ENCODE peak calls at places on chromosome 19, in five cellular contexts. T, G, D, N and X are unnamed samples. For H3K4me1, the result is how much of the 10 kb centered on the place peaks cover.

GRCh38 chr19:38975861-38976271 is 324 bp upstream of the FBXO17 start:
- DNase-seq in T (peak), G (peak), D (peak), N (no peak), X (peak)

GRCh38 chr19:18049390-18049789 is 37.3 kb downstream of the IL12RB1 start:
- DNase-seq in T (peak), G (no peak), D (no peak), N (peak), X (no peak)

GRCh38 chr19:28871099-28871725 is 341.7 kb downstream of the UQCRFS1 start:
- DNase-seq in T (no peak), G (no peak), D (no peak), N (no peak), X (no peak)

GRCh38 chr19:14146789-14147216 is 10.4 kb upstream of the ASF1B start:
- DNase-seq in T (peak), G (no peak), D (no peak), N (no peak), X (no peak)

GRCh38 chr19:39923862-39924261 is 10.6 kb downstream of the FCGBP start:
- DNase-seq in T (no peak), G (no peak), D (no peak), N (no peak), X (no peak)

GRCh38 chr19:3658823-3659745 is 32.5 kb upstream of the CACTIN start:
- DNase-seq in T (no peak), G (no peak), D (no peak), N (no peak), X (no peak)

GRCh38 chr19:12786149-12786870 is 5.0 kb upstream of the JUNB start:
- DNase-seq in T (no peak), G (no peak), D (no peak), N (peak), X (no peak)

GRCh38 chr19:4939466-4939865 is 29.4 kb upstream of the KDM4B start:
- DNase-seq in T (no peak), G (no peak), D (no peak), N (no peak), X (no peak)

GRCh38 chr19:48656840-48657474 is 11.0 kb upstream of the CA11 start:
- DNase-seq in T (peak), G (no peak), D (peak), N (peak), X (peak)

GRCh38 chr19:53942001-53942786 is 20.5 kb upstream of the CACNG8 start:
- DNase-seq in T (no peak), G (peak), D (peak), N (no peak), X (peak)

GRCh38 chr19:6613711-6614110 is 22.8 kb upstream of the CD70 start:
- DNase-seq in T (peak), G (no peak), D (no peak), N (no peak), X (no peak)

GRCh38 chr19:29505034-29505824 is 20.6 kb upstream of the VSTM2B start:
- DNase-seq in T (no peak), G (no peak), D (no peak), N (peak), X (peak)

GRCh38 chr19:49427339-49427738 is 2.2 kb downstream of the GFY start:
- DNase-seq in T (no peak), G (no peak), D (no peak), N (no peak), X (no peak)

GRCh38 chr19:46841458-46842083 is 9.1 kb downstream of the AP2S1 start:
- DNase-seq in T (peak), G (no peak), D (no peak), N (no peak), X (no peak)

GRCh38 chr19:19459707-19460251 is 54.3 kb downstream of the GATAD2A start:
- DNase-seq in T (peak), G (no peak), D (no peak), N (peak), X (no peak)

GRCh38 chr19:19459099-19459498 is 53.6 kb downstream of the GATAD2A start:
- DNase-seq in T (peak), G (no peak), D (no peak), N (no peak), X (no peak)

GRCh38 chr19:19457691-19458090 is 52.2 kb downstream of the GATAD2A start:
- DNase-seq in T (no peak), G (no peak), D (no peak), N (peak), X (no peak)

GRCh38 chr19:19460258-19460731 is 54.8 kb downstream of the GATAD2A start:
- DNase-seq in T (no peak), G (no peak), D (no peak), N (peak), X (no peak)

DNA sequence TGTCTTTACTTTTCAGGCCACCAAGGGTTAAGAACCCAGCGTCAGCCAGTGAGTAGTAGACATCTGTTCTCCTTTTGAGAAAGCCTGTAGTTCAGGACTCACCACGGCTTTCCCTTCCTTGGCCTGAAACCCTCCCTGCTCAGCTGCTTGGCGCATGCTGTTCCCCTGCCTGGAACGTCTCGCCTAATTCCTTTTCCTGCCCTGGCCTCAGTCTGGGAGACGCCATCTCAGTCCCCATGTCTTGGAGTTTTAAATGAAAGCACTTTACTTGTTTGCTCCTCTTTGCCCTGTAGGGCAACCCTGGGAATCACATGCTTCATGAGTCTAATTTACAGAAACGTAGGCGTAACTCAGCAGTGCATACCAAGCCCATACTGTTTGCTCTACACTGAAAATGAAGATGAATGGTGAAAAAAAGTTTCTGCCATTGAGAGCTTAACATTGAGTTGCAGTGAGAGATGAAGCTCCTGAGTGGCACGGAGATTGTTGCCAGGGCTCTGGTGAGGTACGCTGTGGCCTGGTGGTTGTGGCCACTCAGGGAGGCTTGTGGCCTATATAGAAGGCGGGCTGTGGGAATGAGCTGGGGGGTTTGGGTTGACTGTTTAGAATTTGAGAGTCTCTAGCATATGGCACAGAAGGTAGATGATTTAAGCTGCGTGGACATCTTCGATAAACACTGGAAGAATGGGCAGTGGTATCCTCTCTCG is 52.8 kb downstream of the GATAD2A start:
- DNase-seq in T (no peak), G (no peak), D (no peak), N (peak), X (no peak)
- H3K4me1 ChIP-seq in T (under half), G (under half), D (under half), N (half or more), X (under half)

GRCh38 chr19:33552191-33552927 is 30.8 kb upstream of the PEPD start:
- DNase-seq in T (no peak), G (no peak), D (no peak), N (no peak), X (no peak)

GRCh38 chr19:33552928-33553279 is 31.3 kb upstream of the PEPD start:
- DNase-seq in T (no peak), G (no peak), D (no peak), N (no peak), X (no peak)

GRCh38 chr19:33553530-33554310 is 32.1 kb upstream of the PEPD start:
- DNase-seq in T (no peak), G (no peak), D (no peak), N (no peak), X (no peak)

GRCh38 chr19:33550741-33551140 is 29.1 kb upstream of the PEPD start:
- DNase-seq in T (no peak), G (no peak), D (no peak), N (no peak), X (no peak)

GRCh38 chr19:33551676-33552075 is 30.1 kb upstream of the PEPD start:
- DNase-seq in T (no peak), G (no peak), D (no peak), N (no peak), X (no peak)
- H3K4me1 ChIP-seq in T (under half), G (under half), D (under half), N (under half), X (under half)

DNA sequence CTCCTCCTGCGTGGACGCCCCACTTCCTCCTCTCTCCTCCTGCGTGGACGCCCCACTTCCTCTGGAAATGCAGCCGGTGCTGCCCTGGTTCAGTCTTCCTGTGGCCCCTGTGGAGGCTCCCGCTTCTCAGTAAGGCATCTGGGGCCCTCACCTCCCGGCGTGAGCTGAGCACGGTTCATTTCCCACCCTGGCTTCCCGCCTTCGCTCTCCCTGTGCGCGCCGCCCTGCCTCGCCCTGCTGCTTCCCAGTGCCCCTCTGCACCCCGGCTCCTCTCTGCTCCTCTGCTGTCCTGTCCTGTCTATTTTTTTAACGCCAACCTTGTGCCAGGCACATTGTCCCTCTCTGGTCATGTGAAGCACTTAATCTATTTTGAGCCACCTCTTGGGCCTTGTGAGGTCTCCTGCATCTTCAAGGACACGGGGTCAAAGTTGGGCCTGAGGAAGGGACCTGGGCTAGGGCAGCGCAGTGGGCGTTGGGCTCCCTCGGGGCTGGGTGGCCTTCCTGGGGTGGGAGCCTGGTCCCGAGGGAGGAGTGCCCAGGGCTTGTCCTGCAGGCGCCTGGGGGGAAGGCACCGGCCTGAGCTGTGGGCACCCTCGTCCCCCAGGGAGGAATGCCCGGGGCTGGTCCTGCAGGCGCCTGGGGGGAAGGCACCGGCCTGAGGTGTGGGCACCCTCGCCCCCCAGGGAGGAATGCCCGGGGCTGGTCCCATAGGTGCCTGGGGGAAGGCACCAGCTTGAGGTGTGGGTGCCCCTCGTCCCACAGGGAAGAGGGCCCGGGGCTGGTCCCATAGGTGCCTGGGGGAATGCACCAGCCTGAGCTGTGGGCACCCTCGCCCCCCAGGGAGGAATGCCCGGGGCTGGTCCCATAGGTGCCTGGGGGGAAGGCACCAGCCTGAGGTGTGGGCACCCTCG is 13.0 kb downstream of the HCN2 start:
- DNase-seq in T (no peak), G (no peak), D (no peak), N (no peak), X (no peak)
- H3K4me1 ChIP-seq in T (under half), G (under half), D (under half), N (under half), X (under half)

GRCh38 chr19:45512881-45513483 is 5.7 kb downstream of the VASP start:
- DNase-seq in T (no peak), G (no peak), D (no peak), N (peak), X (no peak)
- H3K4me1 ChIP-seq in T (under half), G (half or more), D (under half), N (half or more), X (under half)

DNA sequence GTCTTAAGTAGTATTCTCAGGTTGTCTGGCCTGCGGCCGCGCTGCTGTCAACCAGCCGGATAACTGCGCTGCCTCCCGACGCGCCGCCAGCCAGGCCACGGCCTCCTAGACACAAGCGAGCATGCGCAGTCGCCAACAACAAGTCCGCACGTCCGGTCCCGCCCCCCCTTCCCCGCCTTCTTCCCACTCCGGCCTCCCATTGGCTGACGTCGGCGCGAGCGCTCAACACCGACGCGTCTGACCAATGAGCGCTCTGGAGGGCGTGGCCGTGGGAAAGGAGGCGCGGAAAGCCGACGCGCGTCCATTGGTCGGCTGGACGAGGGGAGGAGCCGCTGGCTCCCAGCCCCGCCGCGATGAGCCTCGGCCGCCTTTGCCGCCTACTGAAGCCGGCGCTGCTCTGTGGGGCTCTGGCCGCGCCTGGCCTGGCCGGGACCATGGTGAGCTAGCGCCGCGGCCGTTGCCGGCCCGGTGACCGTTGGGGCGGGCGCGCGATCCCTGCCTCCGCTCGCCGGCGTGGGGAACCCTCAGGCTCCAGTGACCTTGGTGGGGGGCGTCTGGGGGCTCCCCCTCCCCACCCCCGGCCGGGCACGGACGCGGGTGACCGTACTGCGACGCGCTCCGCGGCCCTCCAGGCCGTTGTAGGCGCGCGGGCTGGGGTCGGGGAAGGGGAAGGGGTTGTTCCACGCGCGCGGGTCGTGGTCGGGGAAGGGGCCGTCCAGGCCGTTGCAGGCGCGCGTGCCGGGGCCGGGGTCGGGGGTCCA is at the start of gene GPX4:
- DNase-seq in T (peak), G (peak), D (peak), N (peak), X (peak)
- H3K4me1 ChIP-seq in T (under half), G (half or more), D (under half), N (under half), X (under half)